ENCODE peak calls at places on chromosomes 5 and 9, in nine cellular contexts. R, M, P, D, L, B, S, J and C are unnamed samples.
A peak's percentile ranks its signal among the peaks of the same experiment; 100 is the strongest.

GRCh38 chr5:120510994-120511686 is 47.0 kb downstream of the PRR16 start:
- DNase-seq in R (no peak), M (no peak), P (no peak), D (no peak), L (no peak), B (no peak), S (no peak), J (no peak), C (no peak)

GRCh38 chr9:93192721-93193372 is 8.9 kb downstream of the WNK2 start:
- DNase-seq in R (no peak), M (no peak), P (no peak), D (no peak), L (no peak), B (no peak), S (no peak), J (no peak), C (no peak)

GRCh38 chr9:112002131-112002846 is 105.7 kb downstream of the UGCG start:
- DNase-seq in R (no peak), M (no peak), P (no peak), D (no peak), L (no peak), B (no peak), S (no peak), J (no peak), C (no peak)

GRCh38 chr9:106820866-106821265 is 42.1 kb upstream of the ZNF462 start:
- DNase-seq in R (no peak), M (no peak), P (no peak), D (no peak), L (no peak), B (no peak), S (no peak), J (no peak), C (no peak)

GRCh38 chr9:35001803-35002502 is 12.4 kb downstream of the DNAJB5 start:
- DNase-seq in R (peak; percentile 33), M (no peak), P (no peak), D (no peak), L (peak; percentile 3), B (no peak), S (no peak), J (no peak), C (no peak)

GRCh38 chr5:145925353-145925752 is 11.0 kb upstream of the SH3RF2 start:
- DNase-seq in R (no peak), M (no peak), P (no peak), D (no peak), L (no peak), B (no peak), S (no peak), J (peak; percentile 80), C (no peak)

GRCh38 chr5:137622850-137623249 is 113.0 kb downstream of the KLHL3 start:
- DNase-seq in R (no peak), M (no peak), P (no peak), D (peak; percentile 79), L (no peak), B (no peak), S (no peak), J (peak; percentile 69), C (no peak)

GRCh38 chr9:134913713-134914500 is 3.8 kb downstream of the FCN1 start:
- DNase-seq in R (no peak), M (no peak), P (no peak), D (no peak), L (no peak), B (no peak), S (no peak), J (no peak), C (no peak)

GRCh38 chr9:19788152-19788551 is 685 bp downstream of the SLC24A2 start:
- DNase-seq in R (no peak), M (peak; percentile 76), P (peak; percentile 55), D (peak; percentile 26), L (no peak), B (no peak), S (no peak), J (no peak), C (peak; percentile 8)

GRCh38 chr5:38258319-38259061 is at the start of gene EGFLAM:
- DNase-seq in R (peak; percentile 28), M (peak; percentile 78), P (peak; percentile 66), D (no peak), L (no peak), B (no peak), S (no peak), J (no peak), C (peak; percentile 40)

GRCh38 chr9:16271967-16272366 is 598.5 kb downstream of the BNC2 start:
- DNase-seq in R (no peak), M (no peak), P (no peak), D (no peak), L (no peak), B (no peak), S (no peak), J (no peak), C (no peak)

GRCh38 chr9:77063645-77064285 is 44.3 kb downstream of the FOXB2 start:
- DNase-seq in R (no peak), M (no peak), P (no peak), D (no peak), L (no peak), B (no peak), S (peak; percentile 25), J (peak; percentile 46), C (no peak)